ENCODE peak calls at places on chromosomes 3 and 15, in seven cellular contexts. D is H1, H is HepG2, T is SK-N-SH, S is K562, M is HCT116, V is GM12878. F is an unnamed sample.
A peak's percentile ranks its signal among the peaks of the same experiment; 100 is the strongest.

GRCh38 chr3:130963444-130963843 is 63.2 kb downstream of the ASTE1 start:
- DNase-seq in D (no peak), M (no peak), T (no peak), V (no peak), S (no peak), H (no peak), F (no peak)

GRCh38 chr3:73056365-73057150 is 4.9 kb upstream of the EBLN2 start:
- DNase-seq in D (no peak), S (peak; percentile 37), M (peak; percentile 32), H (peak; percentile 50), V (no peak), T (peak; percentile 42), F (no peak)

GRCh38 chr15:65833501-65834220 is 35.6 kb upstream of the RAB11A start:
- DNase-seq in S (no peak), M (no peak), H (peak; percentile 29), T (peak; percentile 49), V (no peak), D (no peak), F (no peak)

GRCh38 chr15:63396546-63396939 is 14.9 kb upstream of the CA12 start:
- DNase-seq in M (no peak), S (peak; percentile 64), V (no peak), T (no peak), D (no peak), H (no peak), F (peak; percentile 57)

GRCh38 chr3:84292113-84292512 is 666.7 kb upstream of the CADM2 start:
- DNase-seq in D (no peak), V (no peak), H (no peak), M (no peak), S (no peak), T (no peak), F (peak; percentile 13)

GRCh38 chr3:3618624-3619023 is 180.6 kb upstream of the LRRN1 start:
- DNase-seq in D (no peak), M (no peak), S (no peak), H (no peak), V (no peak), T (no peak), F (no peak)

GRCh38 chr3:112799946-112800345 is 46.7 kb downstream of the CD200R1L start:
- DNase-seq in V (no peak), D (no peak), T (no peak), H (no peak), S (no peak), M (no peak), F (peak; percentile 9)

GRCh38 chr3:193396451-193397244 is 18.1 kb upstream of the ATP13A5 start:
- DNase-seq in S (no peak), D (no peak), T (no peak), V (no peak), H (no peak), M (no peak), F (no peak)

GRCh38 chr3:10926831-10927521 is 65.6 kb upstream of the SLC6A1 start:
- DNase-seq in H (no peak), D (no peak), V (no peak), S (no peak), T (no peak), M (no peak), F (no peak)

GRCh38 chr15:36880226-36880912 is 220.0 kb downstream of the MEIS2 start:
- DNase-seq in V (no peak), D (no peak), M (no peak), H (no peak), T (no peak), S (no peak), F (no peak)

GRCh38 chr3:114351123-114351821 is 57.4 kb downstream of the TIGIT start:
- DNase-seq in H (no peak), D (no peak), S (no peak), V (no peak), M (no peak), T (no peak), F (no peak)

GRCh38 chr3:187639912-187640822 is 30.0 kb downstream of the SST start:
- DNase-seq in D (no peak), S (no peak), T (no peak), V (no peak), H (no peak), M (no peak), F (no peak)

GRCh38 chr3:46953265-46954010 is 23.1 kb downstream of the CCDC12 start:
- DNase-seq in H (no peak), S (no peak), D (no peak), T (no peak), M (no peak), V (no peak), F (no peak)

GRCh38 chr15:45199136-45199810 is 11.5 kb upstream of the SHF start:
- DNase-seq in D (no peak), H (peak; percentile 15), T (no peak), S (peak; percentile 54), M (no peak), V (peak; percentile 34), F (no peak)

GRCh38 chr3:155853214-155854146 is 747 bp downstream of the SLC33A1 start:
- DNase-seq in D (no peak), H (peak; percentile 36), M (no peak), V (no peak), T (no peak), S (peak; percentile 61), F (peak; percentile 33)

GRCh38 chr15:85925649-85926237 is 131.0 kb upstream of the KLHL25 start:
- DNase-seq in M (no peak), D (no peak), T (no peak), H (no peak), S (no peak), V (no peak), F (no peak)

GRCh38 chr3:80559701-80560100 is 791.9 kb upstream of the ROBO1 start:
- DNase-seq in M (no peak), T (no peak), H (peak; percentile 3), V (no peak), D (no peak), S (no peak), F (no peak)

GRCh38 chr15:52331490-52332240 is 36.1 kb upstream of the MYO5C start:
- DNase-seq in T (peak; percentile 48), D (no peak), V (peak; percentile 87), H (peak; percentile 30), S (peak; percentile 29), M (peak; percentile 10), F (peak; percentile 27)

GRCh38 chr15:25529774-25530173 is 91.0 kb upstream of the UBE3A start:
- DNase-seq in T (no peak), S (no peak), H (no peak), V (no peak), D (no peak), M (no peak), F (no peak)

GRCh38 chr3:107976204-107976775 is 114.5 kb downstream of the CD47 start:
- DNase-seq in V (no peak), H (no peak), T (no peak), S (no peak), M (no peak), D (no peak), F (no peak)

GRCh38 chr3:103662591-103662990 is 1227.8 kb downstream of the ZPLD1 start:
- DNase-seq in H (no peak), T (no peak), D (no peak), M (no peak), S (no peak), V (no peak), F (no peak)

GRCh38 chr3:184037816-184038215 is 6.3 kb downstream of the HTR3D start:
- DNase-seq in M (peak; percentile 18), S (no peak), V (no peak), H (no peak), D (no peak), T (no peak), F (peak; percentile 59)

GRCh38 chr15:90190606-90191343 is 10.4 kb upstream of the SEMA4B start:
- DNase-seq in T (no peak), H (no peak), V (no peak), M (no peak), S (peak; percentile 56), D (no peak), F (no peak)

GRCh38 chr3:142447308-142447851 is 457 bp downstream of the XRN1 start:
- DNase-seq in D (no peak), H (peak; percentile 39), V (no peak), M (peak; percentile 15), S (peak; percentile 56), T (no peak), F (peak; percentile 68)

GRCh38 chr15:63860161-63860954 is 26.6 kb upstream of the HERC1 start:
- DNase-seq in S (peak; percentile 59), M (no peak), D (no peak), T (no peak), V (no peak), H (no peak), F (no peak)

GRCh38 chr3:141052570-141053069 is 1.5 kb downstream of the SPSB4 start:
- DNase-seq in M (no peak), S (no peak), V (no peak), T (peak; percentile 80), H (no peak), D (no peak), F (no peak)

GRCh38 chr3:99442599-99442998 is 195.8 kb upstream of the COL8A1 start:
- DNase-seq in D (no peak), M (no peak), S (no peak), T (no peak), H (no peak), V (no peak), F (no peak)

GRCh38 chr3:99439892-99440291 is 198.5 kb upstream of the COL8A1 start:
- DNase-seq in M (no peak), T (no peak), D (no peak), S (no peak), H (no peak), V (no peak), F (no peak)
- TF ChIP-seq JUND in M (no peak), T (no peak), D (no peak), S (no peak), H (no peak), V (no peak), F (no peak)

DNA sequence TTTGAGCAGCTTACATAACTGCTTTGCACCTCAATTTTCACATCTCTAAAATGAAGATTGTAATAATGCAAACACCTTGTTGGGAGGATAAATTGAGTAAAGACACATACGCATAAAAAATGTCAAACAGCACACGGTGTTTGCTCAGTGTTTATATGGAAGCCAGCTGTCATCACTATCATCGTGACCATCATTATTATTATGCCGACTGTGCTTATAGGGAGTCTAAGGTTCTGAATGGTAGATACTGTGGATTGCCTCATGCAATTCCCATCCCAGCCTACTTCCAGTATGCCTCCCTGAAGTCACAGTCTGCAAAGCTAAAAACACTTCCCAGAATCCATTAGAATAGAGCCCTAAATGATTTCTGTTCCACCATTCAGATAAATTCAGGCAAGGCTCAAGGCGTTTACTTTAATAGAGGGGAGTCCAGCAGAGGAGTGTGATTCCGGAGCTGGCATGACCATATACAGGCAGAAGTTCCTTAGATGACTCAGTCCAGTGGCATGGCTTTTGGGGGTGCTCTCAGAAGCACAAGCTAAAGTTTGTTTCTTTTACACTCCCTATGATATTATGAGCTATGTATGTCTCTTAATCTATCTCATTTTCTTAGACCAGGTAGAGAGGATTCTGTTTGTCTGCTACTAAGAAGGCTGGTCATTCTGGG is 148.7 kb downstream of the MEX3B start:
- DNase-seq in S (no peak), M (no peak), T (no peak), H (no peak), D (no peak), V (no peak), F (no peak)
- TF ChIP-seq JUND in S (no peak), M (no peak), T (peak; percentile 13), H (no peak), D (no peak), V (no peak), F (no peak)

GRCh38 chr15:35209838-35210237 is 124.7 kb upstream of the NANOGP8 start:
- DNase-seq in T (no peak), H (peak; percentile 89), M (no peak), V (no peak), S (no peak), D (no peak), F (no peak)
- TF ChIP-seq JUND in T (no peak), H (no peak), M (no peak), V (no peak), S (no peak), D (no peak), F (no peak)

GRCh38 chr15:31327674-31328424 is 1.2 kb downstream of the KLF13 start:
- DNase-seq in D (no peak), V (no peak), S (peak; percentile 64), T (peak; percentile 81), M (no peak), H (peak; percentile 21), F (peak; percentile 52)
- TF ChIP-seq JUND in D (no peak), V (no peak), S (no peak), T (no peak), M (no peak), H (no peak), F (no peak)